ENCODE peak calls at places on chromosomes 6 and 20, in seven cellular contexts. One of them, this sample, is unnamed.

GRCh38 chr20:46752639-46753235 is 43.3 kb downstream of the SLC2A10 start:
- DNase-seq in T follicular helper cell: peak
- DNase-seq in NCI-H1092 treated with DMSO at 0.1 percent for 48 hours: peak
- DNase-seq in BJ: no peak
- DNase-seq in progenitor cell of endocrine pancreas: peak
- DNase-seq in CD8-positive, alpha-beta memory T cell: peak
- DNase-seq in fibroblast of gingiva: peak
- DNase-seq in this sample: no peak

GRCh38 chr20:31831211-31831610 is 12.1 kb downstream of the MYLK2 start:
- DNase-seq in progenitor cell of endocrine pancreas: no peak
- DNase-seq in BJ: no peak
- DNase-seq in T follicular helper cell: no peak
- DNase-seq in NCI-H1092 treated with DMSO at 0.1 percent for 48 hours: no peak
- DNase-seq in fibroblast of gingiva: no peak
- DNase-seq in CD8-positive, alpha-beta memory T cell: no peak
- DNase-seq in this sample: no peak

GRCh38 chr6:2940010-2940850 is 31.1 kb downstream of the SERPINB6 start:
- DNase-seq in BJ: no peak
- DNase-seq in NCI-H1092 treated with DMSO at 0.1 percent for 48 hours: no peak
- DNase-seq in progenitor cell of endocrine pancreas: no peak
- DNase-seq in T follicular helper cell: peak
- DNase-seq in CD8-positive, alpha-beta memory T cell: peak
- DNase-seq in fibroblast of gingiva: no peak
- DNase-seq in this sample: no peak

GRCh38 chr20:48920527-48921167 is 864 bp upstream of the ARFGEF2 start:
- DNase-seq in NCI-H1092 treated with DMSO at 0.1 percent for 48 hours: no peak
- DNase-seq in CD8-positive, alpha-beta memory T cell: no peak
- DNase-seq in fibroblast of gingiva: no peak
- DNase-seq in BJ: no peak
- DNase-seq in T follicular helper cell: no peak
- DNase-seq in progenitor cell of endocrine pancreas: no peak
- DNase-seq in this sample: no peak

GRCh38 chr6:107340881-107341280 is 118.5 kb downstream of the PDSS2 start:
- DNase-seq in progenitor cell of endocrine pancreas: no peak
- DNase-seq in NCI-H1092 treated with DMSO at 0.1 percent for 48 hours: no peak
- DNase-seq in fibroblast of gingiva: no peak
- DNase-seq in T follicular helper cell: no peak
- DNase-seq in CD8-positive, alpha-beta memory T cell: no peak
- DNase-seq in BJ: no peak
- DNase-seq in this sample: no peak

GRCh38 chr20:42530855-42531674 is 658.6 kb downstream of the PTPRT start:
- DNase-seq in CD8-positive, alpha-beta memory T cell: no peak
- DNase-seq in NCI-H1092 treated with DMSO at 0.1 percent for 48 hours: peak
- DNase-seq in T follicular helper cell: no peak
- DNase-seq in fibroblast of gingiva: no peak
- DNase-seq in progenitor cell of endocrine pancreas: no peak
- DNase-seq in BJ: no peak
- DNase-seq in this sample: no peak

GRCh38 chr20:36542019-36542488 is 735 bp downstream of the MYL9 start:
- DNase-seq in NCI-H1092 treated with DMSO at 0.1 percent for 48 hours: no peak
- DNase-seq in progenitor cell of endocrine pancreas: peak
- DNase-seq in T follicular helper cell: no peak
- DNase-seq in fibroblast of gingiva: peak
- DNase-seq in BJ: no peak
- DNase-seq in CD8-positive, alpha-beta memory T cell: no peak
- DNase-seq in this sample: no peak

GRCh38 chr6:89353702-89354392 is 1.3 kb upstream of the UBE2J1 start:
- DNase-seq in progenitor cell of endocrine pancreas: no peak
- DNase-seq in fibroblast of gingiva: no peak
- DNase-seq in T follicular helper cell: no peak
- DNase-seq in NCI-H1092 treated with DMSO at 0.1 percent for 48 hours: peak
- DNase-seq in CD8-positive, alpha-beta memory T cell: no peak
- DNase-seq in BJ: no peak
- DNase-seq in this sample: no peak

GRCh38 chr20:34083137-34083536 is 28.9 kb downstream of the EIF2S2 start:
- DNase-seq in BJ: no peak
- DNase-seq in CD8-positive, alpha-beta memory T cell: no peak
- DNase-seq in progenitor cell of endocrine pancreas: no peak
- DNase-seq in T follicular helper cell: no peak
- DNase-seq in fibroblast of gingiva: peak
- DNase-seq in NCI-H1092 treated with DMSO at 0.1 percent for 48 hours: no peak
- DNase-seq in this sample: peak

GRCh38 chr6:44697333-44697732 is 309.8 kb downstream of the CDC5L start:
- DNase-seq in progenitor cell of endocrine pancreas: no peak
- DNase-seq in T follicular helper cell: no peak
- DNase-seq in BJ: no peak
- DNase-seq in fibroblast of gingiva: no peak
- DNase-seq in NCI-H1092 treated with DMSO at 0.1 percent for 48 hours: no peak
- DNase-seq in CD8-positive, alpha-beta memory T cell: no peak
- DNase-seq in this sample: no peak

GRCh38 chr6:43613721-43614395 is 15.2 kb downstream of the GTPBP2 start:
- DNase-seq in BJ: no peak
- DNase-seq in NCI-H1092 treated with DMSO at 0.1 percent for 48 hours: no peak
- DNase-seq in CD8-positive, alpha-beta memory T cell: no peak
- DNase-seq in progenitor cell of endocrine pancreas: no peak
- DNase-seq in T follicular helper cell: no peak
- DNase-seq in fibroblast of gingiva: no peak
- DNase-seq in this sample: no peak

GRCh38 chr6:156953478-156954146 is 176.4 kb downstream of the ARID1B start:
- DNase-seq in NCI-H1092 treated with DMSO at 0.1 percent for 48 hours: peak
- DNase-seq in CD8-positive, alpha-beta memory T cell: no peak
- DNase-seq in progenitor cell of endocrine pancreas: no peak
- DNase-seq in BJ: peak
- DNase-seq in T follicular helper cell: peak
- DNase-seq in fibroblast of gingiva: peak
- DNase-seq in this sample: peak

GRCh38 chr6:65638047-65638831 is 68.8 kb downstream of the EYS start:
- DNase-seq in CD8-positive, alpha-beta memory T cell: no peak
- DNase-seq in NCI-H1092 treated with DMSO at 0.1 percent for 48 hours: peak
- DNase-seq in T follicular helper cell: no peak
- DNase-seq in fibroblast of gingiva: no peak
- DNase-seq in progenitor cell of endocrine pancreas: no peak
- DNase-seq in BJ: no peak
- DNase-seq in this sample: no peak

GRCh38 chr20:2879148-2879547 is 5.9 kb downstream of the PTPRA start:
- DNase-seq in progenitor cell of endocrine pancreas: no peak
- DNase-seq in fibroblast of gingiva: peak
- DNase-seq in NCI-H1092 treated with DMSO at 0.1 percent for 48 hours: no peak
- DNase-seq in BJ: peak
- DNase-seq in T follicular helper cell: no peak
- DNase-seq in CD8-positive, alpha-beta memory T cell: no peak
- DNase-seq in this sample: peak

GRCh38 chr6:165562421-165563090 is 100.5 kb downstream of the PDE10A start:
- DNase-seq in BJ: no peak
- DNase-seq in CD8-positive, alpha-beta memory T cell: no peak
- DNase-seq in NCI-H1092 treated with DMSO at 0.1 percent for 48 hours: no peak
- DNase-seq in fibroblast of gingiva: no peak
- DNase-seq in progenitor cell of endocrine pancreas: no peak
- DNase-seq in T follicular helper cell: no peak
- DNase-seq in this sample: no peak

GRCh38 chr6:154017786-154018185 is 21.3 kb upstream of the OPRM1 start:
- DNase-seq in fibroblast of gingiva: no peak
- DNase-seq in progenitor cell of endocrine pancreas: no peak
- DNase-seq in BJ: no peak
- DNase-seq in T follicular helper cell: no peak
- DNase-seq in CD8-positive, alpha-beta memory T cell: no peak
- DNase-seq in NCI-H1092 treated with DMSO at 0.1 percent for 48 hours: no peak
- DNase-seq in this sample: no peak

GRCh38 chr6:78808356-78808891 is 58.9 kb upstream of the IRAK1BP1 start:
- DNase-seq in progenitor cell of endocrine pancreas: no peak
- DNase-seq in T follicular helper cell: no peak
- DNase-seq in BJ: no peak
- DNase-seq in fibroblast of gingiva: no peak
- DNase-seq in CD8-positive, alpha-beta memory T cell: no peak
- DNase-seq in NCI-H1092 treated with DMSO at 0.1 percent for 48 hours: no peak
- DNase-seq in this sample: no peak